ENCODE peak calls at places on chromosomes 4 and X, in four cellular contexts. K, X, B and Z are unnamed samples.

GRCh38 chr4:15164571-15164970 is 162.3 kb downstream of the CPEB2 start:
- DNase-seq in X (no peak), K (no peak), B (no peak), Z (no peak)

GRCh38 chrX:153800746-153801145 is 6.3 kb downstream of the SSR4 start:
- DNase-seq in K (no peak), B (no peak), X (no peak), Z (no peak)

GRCh38 chrX:109600114-109600710 is 24.8 kb downstream of the KCNE5 start:
- DNase-seq in X (no peak), B (peak), K (no peak), Z (no peak)

GRCh38 chr4:171846232-171846631 is 33.0 kb downstream of the GALNTL6 start:
- DNase-seq in B (peak), X (peak), K (no peak), Z (peak)

GRCh38 chr4:6701371-6701770 is 7.7 kb downstream of the S100P start:
- DNase-seq in X (peak), K (no peak), B (peak), Z (peak)

GRCh38 chr4:128358903-128359260 is 71.3 kb upstream of the PGRMC2 start:
- DNase-seq in K (no peak), X (no peak), B (no peak), Z (no peak)

GRCh38 chr4:94126669-94127068 is 81.0 kb upstream of the SMARCAD1 start:
- DNase-seq in K (no peak), X (peak), B (no peak), Z (peak)

GRCh38 chr4:66160606-66161005 is 490.3 kb upstream of the EPHA5 start:
- DNase-seq in X (no peak), B (no peak), K (no peak), Z (no peak)

GRCh38 chr4:68267433-68267944 is 22.0 kb upstream of the TMPRSS11B start:
- DNase-seq in B (no peak), X (peak), K (no peak), Z (no peak)

GRCh38 chr4:66639361-66639760 is 905.9 kb downstream of the CENPC start:
- DNase-seq in X (no peak), K (no peak), B (no peak), Z (peak)

GRCh38 chr4:24659241-24659961 is 75.0 kb upstream of the DHX15 start:
- DNase-seq in X (no peak), K (no peak), B (no peak), Z (no peak)

GRCh38 chrX:153922932-153923857 is 2.9 kb downstream of the ARHGAP4 start:
- DNase-seq in K (no peak), B (no peak), X (no peak), Z (peak)

GRCh38 chr4:38162240-38162784 is 202.1 kb downstream of the PTTG2 start:
- DNase-seq in X (peak), B (no peak), K (no peak), Z (no peak)

GRCh38 chrX:71450433-71451106 is 82.3 kb upstream of the OGT start:
- DNase-seq in K (no peak), B (no peak), X (no peak), Z (no peak)

GRCh38 chr4:36027203-36027602 is 217.1 kb downstream of the ARAP2 start:
- DNase-seq in K (no peak), X (no peak), B (no peak), Z (no peak)

GRCh38 chr4:61580721-61581377 is 380.7 kb downstream of the ADGRL3 start:
- DNase-seq in K (no peak), B (no peak), X (no peak), Z (no peak)

GRCh38 chr4:101420661-101421060 is 73.3 kb upstream of the PPP3CA start:
- DNase-seq in B (no peak), X (no peak), K (no peak), Z (no peak)

GRCh38 chrX:77014655-77015377 is 432.4 kb upstream of the FGF16 start:
- DNase-seq in X (peak), B (peak), K (no peak), Z (peak)

GRCh38 chrX:72121381-72121780 is 10.3 kb downstream of the RTL5 start:
- DNase-seq in K (no peak), X (no peak), B (no peak), Z (no peak)

GRCh38 chrX:154036513-154036912 is 16.8 kb upstream of the IRAK1 start:
- DNase-seq in K (no peak), X (no peak), B (peak), Z (no peak)

GRCh38 chr4:156672492-156672891 is 299.1 kb downstream of the PDGFC start:
- DNase-seq in X (no peak), B (no peak), K (no peak), Z (no peak)

GRCh38 chr4:82710202-82710929 is 88.2 kb downstream of the SCD5 start:
- DNase-seq in B (no peak), X (peak), K (no peak), Z (no peak)

GRCh38 chr4:128700659-128701350 is 108.7 kb upstream of the JADE1 start:
- DNase-seq in B (no peak), X (no peak), K (no peak), Z (no peak)

GRCh38 chr4:663046-663437 is 11.0 kb downstream of the ATP5ME start:
- DNase-seq in K (no peak), B (no peak), X (no peak), Z (no peak)

GRCh38 chr4:77586953-77587383 is 18.7 kb upstream of the CXCL13 start:
- DNase-seq in B (no peak), K (peak), X (no peak), Z (no peak)

GRCh38 chr4:123297836-123298235 is 98.8 kb upstream of the SPRY1 start:
- DNase-seq in X (no peak), K (no peak), B (no peak), Z (no peak)

GRCh38 chr4:16532240-16532990 is 306.1 kb upstream of the TAPT1 start:
- DNase-seq in B (no peak), K (no peak), X (no peak), Z (no peak)

GRCh38 chr4:7941111-7942018 is 1.7 kb upstream of the AFAP1 start:
- DNase-seq in X (no peak), B (no peak), K (no peak), Z (no peak)

GRCh38 chr4:7831330-7831729 is 108.3 kb downstream of the AFAP1 start:
- DNase-seq in X (no peak), B (no peak), K (no peak), Z (peak)

GRCh38 chr4:25590171-25590570 is 65.5 kb upstream of the SLC34A2 start:
- DNase-seq in K (no peak), B (no peak), X (no peak), Z (no peak)

GRCh38 chr4:176187610-176188009 is 7.8 kb downstream of the SPATA4 start:
- DNase-seq in K (no peak), X (peak), B (no peak), Z (no peak)
- TF ChIP-seq SP1 in K (no peak), X (no peak), B (no peak), Z (no peak)

GRCh38 chr4:120714581-120714980 is 207.9 kb downstream of the PRDM5 start:
- DNase-seq in X (no peak), K (no peak), B (no peak), Z (no peak)

GRCh38 chr4:120704529-120704928 is 218.0 kb downstream of the PRDM5 start:
- DNase-seq in X (no peak), B (no peak), K (no peak), Z (no peak)

DNA sequence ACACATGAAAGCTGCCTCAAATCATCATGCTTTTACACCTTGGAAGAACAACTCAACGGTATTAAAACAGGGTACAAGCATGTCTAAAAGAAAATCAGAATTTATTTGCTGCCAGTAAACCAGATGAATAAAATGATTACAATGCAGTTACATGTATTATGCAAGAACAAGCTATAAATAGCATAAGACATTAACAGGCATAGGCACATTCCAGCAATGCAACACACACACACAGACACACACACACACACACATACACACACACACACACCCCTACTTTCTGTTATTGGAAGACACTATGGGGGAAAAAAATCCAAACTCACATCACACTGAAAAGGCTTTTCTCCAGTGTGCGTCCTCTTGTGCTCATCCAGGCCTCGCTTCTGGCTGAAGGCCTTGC is 212.5 kb downstream of the PRDM5 start:
- DNase-seq in X (no peak), B (no peak), K (no peak), Z (no peak)
- TF ChIP-seq SUZ12 in X (no peak), B (no peak), K (no peak), Z (no peak)

GRCh38 chr4:125169192-125169591 is 145.6 kb upstream of the FAT4 start:
- DNase-seq in X (no peak), B (no peak), K (no peak), Z (no peak)

DNA sequence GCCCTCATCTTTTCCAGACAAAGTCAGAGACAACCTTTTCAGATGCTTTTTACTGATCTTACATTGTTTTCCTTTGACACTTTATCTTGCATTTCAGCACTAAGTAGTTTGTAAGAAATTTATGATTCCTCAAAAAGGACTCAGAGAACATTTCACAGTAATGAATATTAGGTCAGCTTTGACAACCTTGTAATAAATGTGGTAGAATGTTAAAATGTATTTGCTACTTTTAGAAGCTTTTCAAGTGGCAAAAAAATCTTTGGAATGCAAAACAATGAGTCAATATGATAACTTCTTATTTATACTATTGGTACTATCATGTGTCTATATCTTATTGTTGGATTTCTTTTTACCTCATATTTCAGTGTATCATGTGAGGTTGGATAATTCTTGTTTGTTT is 146.2 kb upstream of the FAT4 start:
- DNase-seq in K (no peak), X (no peak), B (no peak), Z (no peak)
- TF ChIP-seq SP1 in K (no peak), X (no peak), B (no peak), Z (no peak)

GRCh38 chr4:85933306-85933640 is 426.6 kb downstream of the MAPK10 start:
- DNase-seq in K (no peak), X (no peak), B (no peak), Z (no peak)
- TF ChIP-seq SUZ12 in K (no peak), X (no peak), B (no peak), Z (no peak)